ENCODE peak calls at places on chromosomes 11 and 22, in five cellular contexts. V is esophagus squamous epithelium, C is uterus, J is fibroblast of lung, H is tibial nerve. T is an unnamed sample.

GRCh38 chr11:16223558-16223957 is 132.8 kb downstream of the SOX6 start:
- DNase-seq in V (no peak), C (no peak), J (no peak), H (no peak), T (no peak)

GRCh38 chr11:561148-562003 is 606 bp downstream of the RASSF7 start:
- DNase-seq in V (no peak), H (no peak), C (no peak), J (peak; percentile 23), T (no peak)

GRCh38 chr11:20056109-20057054 is 103.9 kb downstream of the DBX1 start:
- DNase-seq in C (peak; percentile 69), V (no peak), H (no peak), J (peak; percentile 71), T (no peak)

GRCh38 chr11:45928535-45929215 is 6.2 kb downstream of the LARGE2 start:
- DNase-seq in J (no peak), H (no peak), C (no peak), V (no peak), T (no peak)

GRCh38 chr11:76315182-76315853 is 65.6 kb downstream of the THAP12 start:
- DNase-seq in J (no peak), H (no peak), V (no peak), C (no peak), T (no peak)

GRCh38 chr11:64535811-64536210 is 55.2 kb upstream of the SLC22A12 start:
- DNase-seq in H (no peak), C (no peak), J (no peak), V (no peak), T (no peak)

GRCh38 chr11:79762271-79762935 is 321.6 kb upstream of the TENM4 start:
- DNase-seq in C (no peak), V (no peak), H (no peak), J (no peak), T (no peak)

GRCh38 chr11:71342116-71342515 is 89.7 kb upstream of the SHANK2 start:
- DNase-seq in C (no peak), J (peak; percentile 6), V (no peak), H (no peak), T (no peak)

GRCh38 chr22:36772451-36772850 is 3.5 kb downstream of the IFT27 start:
- DNase-seq in C (no peak), H (no peak), J (peak; percentile 8), V (no peak), T (no peak)

GRCh38 chr22:36775589-36775965 is 342 bp downstream of the IFT27 start:
- DNase-seq in V (no peak), J (peak; percentile 17), H (no peak), C (peak; percentile 46), T (no peak)

GRCh38 chr22:36771376-36772063 is 4.4 kb downstream of the IFT27 start:
- DNase-seq in J (no peak), C (no peak), H (no peak), V (no peak), T (no peak)

GRCh38 chr22:36775966-36776669 is at the start of gene IFT27:
- DNase-seq in H (peak; percentile 99), J (peak; percentile 100), V (peak; percentile 96), C (peak; percentile 98), T (peak; percentile 100)

GRCh38 chr22:36773935-36774334 is 2.0 kb downstream of the IFT27 start:
- DNase-seq in C (no peak), V (no peak), H (no peak), J (peak; percentile 33), T (no peak)
- TF ChIP-seq CTCF in C (no peak), V (peak; percentile 51), H (no peak), J (peak; percentile 34), T (peak; percentile 52)

GRCh38 chr22:36355894-36356293 is 31.9 kb downstream of the MYH9 start:
- DNase-seq in C (no peak), V (no peak), H (no peak), J (no peak), T (no peak)
- H3K4me1 ChIP-seq in C (peaks cover 60% of the 10 kb centered on the region), V (peaks cover 100% of the 10 kb centered on the region), H (peaks cover 93% of the 10 kb centered on the region), J (peaks cover 64% of the 10 kb centered on the region), T (no peaks in the 10 kb centered on the region)

GRCh38 chr11:61652135-61652534 is 28.1 kb upstream of the DAGLA start:
- DNase-seq in H (no peak), C (no peak), V (no peak), J (no peak), T (no peak)

GRCh38 chr11:61656347-61657077 is 23.7 kb upstream of the DAGLA start:
- DNase-seq in H (no peak), C (no peak), V (no peak), J (no peak), T (no peak)

GRCh38 chr11:61647529-61647928 is 32.7 kb upstream of the DAGLA start:
- DNase-seq in C (no peak), J (no peak), V (no peak), H (no peak), T (no peak)

GRCh38 chr11:61654397-61654829 is 25.8 kb upstream of the DAGLA start:
- DNase-seq in H (peak; percentile 43), V (no peak), J (no peak), C (no peak), T (peak; percentile 77)

GRCh38 chr11:61650781-61651571 is 29.2 kb upstream of the DAGLA start:
- DNase-seq in C (no peak), J (no peak), H (no peak), V (no peak), T (no peak)
- H3K27ac ChIP-seq in C (no peak overlapping the region), J (no peak overlapping the region), H (no peak overlapping the region), V (no peak overlapping the region), T (no peak overlapping the region)

DNA sequence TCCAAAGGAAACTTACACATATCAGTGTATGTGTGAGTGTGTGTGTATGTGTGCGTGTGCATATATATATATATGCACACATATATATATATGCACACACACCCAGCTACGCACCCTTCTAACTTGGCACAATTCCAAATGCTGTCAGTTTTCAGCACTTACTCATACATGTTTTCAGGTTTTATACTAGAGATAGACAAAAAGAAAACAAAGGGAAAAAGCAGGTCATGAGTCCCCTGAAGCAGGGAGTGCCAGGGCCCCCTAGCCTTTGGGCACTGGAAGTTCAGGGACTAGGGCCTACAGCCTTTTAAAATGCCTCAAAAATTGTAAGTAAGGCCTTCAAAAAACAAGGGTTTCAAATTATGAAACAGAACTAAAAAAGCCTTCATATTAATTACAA is 265.4 kb downstream of the CADM1 start:
- DNase-seq in H (no peak), V (no peak), C (no peak), J (no peak), T (no peak)
- TF ChIP-seq CTCF in H (no peak), V (no peak), C (no peak), J (no peak), T (no peak)

DNA sequence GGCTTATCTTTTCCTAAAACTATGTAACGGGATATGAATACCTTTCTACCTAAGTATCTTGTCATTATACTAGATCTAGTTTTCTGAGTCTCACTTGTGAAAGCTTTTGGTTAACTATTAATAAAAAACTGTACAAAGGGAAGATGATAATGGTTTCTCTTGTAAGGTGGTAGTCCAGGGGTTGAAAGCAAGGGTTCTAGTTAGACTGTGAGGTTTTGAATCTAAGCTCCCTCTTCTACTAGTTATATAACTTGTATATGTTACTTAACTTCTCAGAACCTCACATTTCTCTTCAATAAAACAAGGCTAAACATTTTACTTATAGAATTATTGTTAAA is 54.3 kb downstream of the ARHGEF12 start:
- DNase-seq in J (no peak), V (no peak), C (no peak), H (no peak), T (no peak)
- H3K4me1 ChIP-seq in J (peaks cover 5% of the 10 kb centered on the region), V (peaks cover 65% of the 10 kb centered on the region), C (no peaks in the 10 kb centered on the region), H (peaks cover 62% of the 10 kb centered on the region), T (peaks cover 55% of the 10 kb centered on the region)

GRCh38 chr22:21735198-21736083 is at the start of gene YPEL1:
- DNase-seq in J (peak; percentile 94), C (peak; percentile 96), H (peak; percentile 91), V (peak; percentile 71), T (peak; percentile 95)

GRCh38 chr22:21736084-21736642 is 569 bp upstream of the YPEL1 start:
- DNase-seq in H (no peak), C (no peak), J (no peak), V (no peak), T (no peak)

GRCh38 chr22:21736948-21737347 is 1.4 kb upstream of the YPEL1 start:
- DNase-seq in H (no peak), J (no peak), V (no peak), C (no peak), T (no peak)

GRCh38 chr22:21731503-21731902 is 4.1 kb downstream of the YPEL1 start:
- DNase-seq in J (no peak), V (no peak), H (no peak), C (no peak), T (no peak)

GRCh38 chr22:21734540-21735197 is 925 bp downstream of the YPEL1 start:
- DNase-seq in V (no peak), C (no peak), H (no peak), J (no peak), T (no peak)
- H3K27ac ChIP-seq in V (peak overlapping the region; percentile 92), C (peak overlapping the region; percentile 74), H (peak overlapping the region; percentile 76), J (no peak overlapping the region), T (peak overlapping the region; percentile 35)

GRCh38 chr11:66413167-66413566 is 7.7 kb upstream of the NPAS4 start:
- DNase-seq in H (no peak), J (no peak), C (no peak), V (no peak), T (no peak)

GRCh38 chr11:66410191-66410590 is 10.6 kb upstream of the NPAS4 start:
- DNase-seq in H (no peak), J (no peak), C (no peak), V (no peak), T (no peak)

GRCh38 chr11:66412110-66412509 is 8.7 kb upstream of the NPAS4 start:
- DNase-seq in J (no peak), H (no peak), V (no peak), C (no peak), T (no peak)

GRCh38 chr11:66409226-66409625 is 11.6 kb upstream of the NPAS4 start:
- DNase-seq in J (no peak), C (no peak), H (no peak), V (no peak), T (no peak)

DNA sequence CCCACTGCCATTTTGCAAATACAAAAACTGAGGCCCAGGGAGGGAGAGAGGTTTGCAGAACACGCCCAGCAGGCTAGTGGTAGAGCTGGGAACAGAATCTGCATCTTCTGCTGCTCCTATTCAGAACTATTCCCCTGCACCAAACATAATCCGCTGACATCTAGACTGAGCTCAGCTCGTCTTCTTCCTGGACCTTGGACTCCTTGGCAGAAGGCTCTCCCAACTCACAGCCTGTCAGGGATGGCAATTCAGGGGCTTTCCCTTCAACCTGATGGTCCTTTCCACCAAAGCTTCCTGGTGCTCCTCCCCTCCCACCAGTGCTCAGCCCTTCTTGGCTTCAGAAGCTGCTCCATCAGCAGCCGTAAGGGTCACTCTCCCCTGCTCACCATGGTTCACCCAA is 9.5 kb upstream of the NPAS4 start:
- DNase-seq in V (no peak), J (no peak), H (no peak), C (no peak), T (no peak)
- TF ChIP-seq CTCF in V (no peak), J (no peak), H (no peak), C (no peak), T (no peak)

DNA sequence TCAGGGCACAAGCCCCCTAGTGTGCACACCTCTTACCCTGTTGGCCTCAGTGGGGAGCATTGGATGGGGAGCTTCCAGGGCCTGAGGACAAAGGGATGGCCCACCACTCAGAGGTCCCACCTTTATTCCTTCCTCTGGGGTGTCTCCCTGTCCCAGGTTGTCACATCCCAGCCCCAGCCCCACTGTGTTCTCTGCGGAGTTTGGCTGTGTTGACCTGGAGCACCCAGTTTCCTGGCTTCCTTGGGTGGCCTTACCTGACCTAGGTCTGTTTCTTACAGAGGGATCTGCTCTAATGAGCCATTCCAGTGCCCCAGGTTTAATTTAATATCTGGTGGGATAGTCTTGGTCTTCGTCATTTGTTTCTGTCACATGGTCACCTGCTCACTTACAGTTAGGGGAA is 38.8 kb upstream of the HORMAD2 start:
- DNase-seq in C (no peak), V (no peak), H (no peak), J (no peak), T (peak; percentile 34)
- H3K4me1 ChIP-seq in C (peaks cover 2% of the 10 kb centered on the region), V (peaks cover 54% of the 10 kb centered on the region), H (peaks cover 21% of the 10 kb centered on the region), J (peaks cover 15% of the 10 kb centered on the region), T (no peaks in the 10 kb centered on the region)

T was measured in right atrium auricular region.